ENCODE peak calls at places on chromosomes 1 and 21, in four cellular contexts. One of them, this sample, is unnamed.

GRCh38 chr1:94325379-94326302 is 88.3 kb upstream of the ARHGAP29 start:
- DNase-seq in bronchial epithelial cell: peak
- DNase-seq in fibroblast of pulmonary artery: peak
- DNase-seq in lower lobe of right lung: no peak
- DNase-seq in this sample: peak

GRCh38 chr1:215521279-215521678 is 45.8 kb upstream of the KCTD3 start:
- DNase-seq in fibroblast of pulmonary artery: no peak
- DNase-seq in lower lobe of right lung: no peak
- DNase-seq in bronchial epithelial cell: no peak
- DNase-seq in this sample: no peak

GRCh38 chr21:46411691-46412090 is 47.0 kb upstream of the DIP2A start:
- DNase-seq in lower lobe of right lung: peak
- DNase-seq in fibroblast of pulmonary artery: no peak
- DNase-seq in bronchial epithelial cell: no peak
- DNase-seq in this sample: no peak

GRCh38 chr1:63454269-63454668 is 68.8 kb downstream of the ITGB3BP start:
- DNase-seq in bronchial epithelial cell: peak
- DNase-seq in lower lobe of right lung: no peak
- DNase-seq in fibroblast of pulmonary artery: peak
- DNase-seq in this sample: peak

GRCh38 chr1:84152649-84153056 is 8.6 kb downstream of the PRKACB start:
- DNase-seq in fibroblast of pulmonary artery: no peak
- DNase-seq in bronchial epithelial cell: no peak
- DNase-seq in lower lobe of right lung: no peak
- DNase-seq in this sample: no peak

GRCh38 chr1:40535732-40536131 is 4.3 kb downstream of the ZNF684 start:
- DNase-seq in lower lobe of right lung: no peak
- DNase-seq in bronchial epithelial cell: no peak
- DNase-seq in fibroblast of pulmonary artery: no peak
- DNase-seq in this sample: no peak

GRCh38 chr1:230321741-230322420 is 104.3 kb downstream of the PGBD5 start:
- DNase-seq in lower lobe of right lung: no peak
- DNase-seq in bronchial epithelial cell: no peak
- DNase-seq in fibroblast of pulmonary artery: no peak
- DNase-seq in this sample: no peak

GRCh38 chr1:71462247-71462646 is 381.4 kb upstream of the ZRANB2 start:
- DNase-seq in fibroblast of pulmonary artery: no peak
- DNase-seq in bronchial epithelial cell: no peak
- DNase-seq in lower lobe of right lung: no peak
- DNase-seq in this sample: no peak

GRCh38 chr1:35369922-35370671 is 101.6 kb downstream of the ZMYM4 start:
- DNase-seq in lower lobe of right lung: no peak
- DNase-seq in bronchial epithelial cell: no peak
- DNase-seq in fibroblast of pulmonary artery: peak
- DNase-seq in this sample: no peak

GRCh38 chr1:37478451-37478871 is 4.1 kb downstream of the ZC3H12A start:
- DNase-seq in bronchial epithelial cell: peak
- DNase-seq in lower lobe of right lung: no peak
- DNase-seq in fibroblast of pulmonary artery: no peak
- DNase-seq in this sample: peak

GRCh38 chr1:198179556-198179981 is 22.8 kb downstream of the NEK7 start:
- DNase-seq in fibroblast of pulmonary artery: no peak
- DNase-seq in lower lobe of right lung: no peak
- DNase-seq in bronchial epithelial cell: no peak
- DNase-seq in this sample: no peak

GRCh38 chr1:27544818-27545612 is 55.0 kb upstream of the WASF2 start:
- DNase-seq in lower lobe of right lung: no peak
- DNase-seq in bronchial epithelial cell: no peak
- DNase-seq in fibroblast of pulmonary artery: peak
- DNase-seq in this sample: no peak

GRCh38 chr1:160813215-160813614 is 17.2 kb downstream of the LY9 start:
- DNase-seq in fibroblast of pulmonary artery: no peak
- DNase-seq in bronchial epithelial cell: peak
- DNase-seq in lower lobe of right lung: no peak
- DNase-seq in this sample: peak

GRCh38 chr1:165900576-165901380 is 73.4 kb downstream of the UCK2 start:
- DNase-seq in bronchial epithelial cell: peak
- DNase-seq in lower lobe of right lung: no peak
- DNase-seq in fibroblast of pulmonary artery: peak
- DNase-seq in this sample: peak

GRCh38 chr1:15320267-15320666 is 73.2 kb downstream of the FHAD1 start:
- DNase-seq in lower lobe of right lung: no peak
- DNase-seq in bronchial epithelial cell: no peak
- DNase-seq in fibroblast of pulmonary artery: no peak
- DNase-seq in this sample: no peak

GRCh38 chr21:44901391-44902074 is 19.2 kb downstream of the ITGB2 start:
- DNase-seq in lower lobe of right lung: peak
- DNase-seq in fibroblast of pulmonary artery: no peak
- DNase-seq in bronchial epithelial cell: no peak
- DNase-seq in this sample: no peak

GRCh38 chr1:54768093-54768492 is 3.8 kb upstream of the PARS2 start:
- DNase-seq in lower lobe of right lung: no peak
- DNase-seq in bronchial epithelial cell: peak
- DNase-seq in fibroblast of pulmonary artery: peak
- DNase-seq in this sample: peak

GRCh38 chr1:231666957-231667601 is 40.5 kb downstream of the DISC1 start:
- DNase-seq in bronchial epithelial cell: no peak
- DNase-seq in fibroblast of pulmonary artery: no peak
- DNase-seq in lower lobe of right lung: no peak
- DNase-seq in this sample: no peak

GRCh38 chr1:229273507-229274232 is 2.8 kb downstream of the RAB4A start:
- DNase-seq in lower lobe of right lung: no peak
- DNase-seq in bronchial epithelial cell: no peak
- DNase-seq in fibroblast of pulmonary artery: no peak
- DNase-seq in this sample: no peak

GRCh38 chr1:223844521-223844961 is 1.2 kb downstream of the TP53BP2 start:
- DNase-seq in fibroblast of pulmonary artery: peak
- DNase-seq in bronchial epithelial cell: peak
- DNase-seq in lower lobe of right lung: no peak
- DNase-seq in this sample: peak

GRCh38 chr1:53589043-53589887 is 130.1 kb downstream of the DMRTB1 start:
- DNase-seq in fibroblast of pulmonary artery: no peak
- DNase-seq in lower lobe of right lung: no peak
- DNase-seq in bronchial epithelial cell: no peak
- DNase-seq in this sample: no peak

GRCh38 chr1:9793291-9793690 is 30.5 kb downstream of the CLSTN1 start:
- DNase-seq in fibroblast of pulmonary artery: no peak
- DNase-seq in lower lobe of right lung: no peak
- DNase-seq in bronchial epithelial cell: no peak
- DNase-seq in this sample: no peak

GRCh38 chr1:209882942-209883340 is 55.1 kb upstream of the SYT14 start:
- DNase-seq in lower lobe of right lung: no peak
- DNase-seq in bronchial epithelial cell: no peak
- DNase-seq in fibroblast of pulmonary artery: no peak
- DNase-seq in this sample: no peak

GRCh38 chr1:167305059-167305704 is 84.5 kb downstream of the POU2F1 start:
- DNase-seq in fibroblast of pulmonary artery: no peak
- DNase-seq in bronchial epithelial cell: no peak
- DNase-seq in lower lobe of right lung: no peak
- DNase-seq in this sample: no peak

DNA sequence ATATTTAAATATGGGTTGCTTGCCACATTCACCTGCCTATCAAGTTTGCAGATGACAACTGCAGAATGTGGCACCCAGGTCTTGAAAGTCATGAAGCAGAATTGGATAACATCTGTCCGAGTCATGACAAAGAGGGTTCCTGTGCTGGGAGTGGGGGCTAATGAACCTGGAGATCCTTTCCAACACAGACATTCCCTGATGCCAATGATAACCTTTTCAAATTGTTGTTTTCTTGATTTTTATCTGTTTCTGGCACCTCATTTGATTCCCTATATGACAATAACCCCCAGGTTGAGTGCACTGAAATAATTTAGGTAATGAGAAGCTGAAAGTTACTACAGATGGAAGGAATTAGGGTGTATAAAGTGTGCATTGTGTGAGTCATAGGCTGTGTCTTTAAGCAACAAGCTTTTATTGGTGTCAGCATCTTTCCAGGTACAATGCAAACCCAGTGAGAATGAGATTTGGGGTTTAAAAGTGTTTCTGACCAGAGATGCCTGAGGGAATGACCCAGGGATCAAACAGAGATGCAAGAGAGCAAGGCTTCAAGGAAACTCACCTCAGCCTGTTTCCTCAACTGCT is 32.0 kb upstream of the IL10 start:
- DNase-seq in bronchial epithelial cell: peak
- DNase-seq in lower lobe of right lung: no peak
- DNase-seq in fibroblast of pulmonary artery: no peak
- DNase-seq in this sample: peak
- H3K4me3 ChIP-seq in bronchial epithelial cell: no peak
- H3K4me3 ChIP-seq in lower lobe of right lung: no peak
- H3K4me3 ChIP-seq in fibroblast of pulmonary artery: no peak
- H3K4me3 ChIP-seq in this sample: no peak

GRCh38 chr1:147837129-147837776 is 65.3 kb upstream of the GJA8 start:
- DNase-seq in lower lobe of right lung: no peak
- DNase-seq in bronchial epithelial cell: no peak
- DNase-seq in fibroblast of pulmonary artery: no peak
- DNase-seq in this sample: no peak

GRCh38 chr1:147837845-147838363 is 64.7 kb upstream of the GJA8 start:
- DNase-seq in bronchial epithelial cell: no peak
- DNase-seq in lower lobe of right lung: no peak
- DNase-seq in fibroblast of pulmonary artery: no peak
- DNase-seq in this sample: no peak

GRCh38 chr1:147843486-147843885 is 59.1 kb upstream of the GJA8 start:
- DNase-seq in bronchial epithelial cell: no peak
- DNase-seq in lower lobe of right lung: no peak
- DNase-seq in fibroblast of pulmonary artery: no peak
- DNase-seq in this sample: no peak

GRCh38 chr1:147842578-147842977 is 60.0 kb upstream of the GJA8 start:
- DNase-seq in lower lobe of right lung: no peak
- DNase-seq in bronchial epithelial cell: no peak
- DNase-seq in fibroblast of pulmonary artery: no peak
- DNase-seq in this sample: no peak

GRCh38 chr1:147840909-147841308 is 61.7 kb upstream of the GJA8 start:
- DNase-seq in bronchial epithelial cell: no peak
- DNase-seq in fibroblast of pulmonary artery: no peak
- DNase-seq in lower lobe of right lung: no peak
- DNase-seq in this sample: no peak
- TF ChIP-seq CTCF in bronchial epithelial cell: no peak
- TF ChIP-seq CTCF in fibroblast of pulmonary artery: peak
- TF ChIP-seq CTCF in lower lobe of right lung: peak
- TF ChIP-seq CTCF in this sample: no peak

GRCh38 chr1:65263286-65263685 is 46.1 kb upstream of the DNAJC6 start:
- DNase-seq in bronchial epithelial cell: no peak
- DNase-seq in fibroblast of pulmonary artery: no peak
- DNase-seq in lower lobe of right lung: no peak
- DNase-seq in this sample: no peak

GRCh38 chr1:65266501-65266900 is 42.8 kb upstream of the DNAJC6 start:
- DNase-seq in bronchial epithelial cell: no peak
- DNase-seq in fibroblast of pulmonary artery: no peak
- DNase-seq in lower lobe of right lung: no peak
- DNase-seq in this sample: no peak

GRCh38 chr1:65267291-65268087 is 41.9 kb upstream of the DNAJC6 start:
- DNase-seq in bronchial epithelial cell: no peak
- DNase-seq in lower lobe of right lung: no peak
- DNase-seq in fibroblast of pulmonary artery: no peak
- DNase-seq in this sample: no peak

GRCh38 chr1:65264197-65264929 is 45.0 kb upstream of the DNAJC6 start:
- DNase-seq in lower lobe of right lung: no peak
- DNase-seq in fibroblast of pulmonary artery: peak
- DNase-seq in bronchial epithelial cell: peak
- DNase-seq in this sample: peak

DNA sequence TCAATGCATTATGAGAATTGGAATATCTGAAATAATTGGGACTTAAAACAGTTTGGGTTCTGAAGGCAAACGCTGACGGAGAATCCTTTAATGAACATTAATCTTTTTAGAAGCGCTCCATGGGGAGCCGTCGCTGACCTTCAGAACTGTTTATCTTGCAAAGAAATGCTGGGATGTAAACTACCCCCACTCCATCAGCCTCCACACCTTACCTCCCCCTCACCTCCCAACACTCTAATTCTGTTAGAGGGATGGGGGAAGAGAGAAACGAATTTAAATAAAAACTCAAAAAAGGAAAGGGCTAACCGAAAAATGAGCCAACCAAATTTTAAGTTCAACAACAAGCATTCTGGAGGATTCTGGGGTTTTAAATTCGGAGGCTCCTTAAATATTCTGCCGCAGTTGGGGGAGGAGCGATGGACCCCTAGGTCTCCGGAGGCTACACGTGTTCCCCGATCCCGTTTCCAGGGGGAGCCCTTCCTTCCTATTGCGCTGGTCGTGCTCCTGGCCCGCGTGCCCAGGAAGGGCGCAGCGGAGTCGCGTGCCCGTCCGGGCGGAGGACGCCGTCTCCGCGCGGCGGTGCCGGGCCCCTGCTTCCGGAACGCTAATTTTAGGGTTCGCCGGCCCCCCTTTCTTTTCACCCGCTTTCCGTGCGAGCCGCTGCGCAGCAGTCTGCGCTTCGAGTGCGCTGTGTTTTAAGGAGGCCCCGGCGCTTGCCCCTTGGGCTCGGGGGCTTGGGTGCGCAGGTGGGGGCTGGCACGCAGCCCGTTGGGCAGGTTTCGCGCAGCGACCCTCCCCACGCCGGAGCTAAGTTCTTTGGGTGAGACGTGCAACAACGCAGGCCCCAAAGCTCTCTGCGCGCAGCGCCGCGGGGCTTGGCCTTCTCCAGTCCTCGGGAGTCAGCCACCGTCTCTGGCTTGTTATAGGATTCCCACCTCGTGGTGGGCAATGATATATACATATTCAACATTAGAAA is 43.8 kb upstream of the DNAJC6 start:
- DNase-seq in lower lobe of right lung: no peak
- DNase-seq in fibroblast of pulmonary artery: peak
- DNase-seq in bronchial epithelial cell: peak
- DNase-seq in this sample: peak
- H3K4me3 ChIP-seq in lower lobe of right lung: peak
- H3K4me3 ChIP-seq in fibroblast of pulmonary artery: peak
- H3K4me3 ChIP-seq in bronchial epithelial cell: peak
- H3K4me3 ChIP-seq in this sample: peak

GRCh38 chr1:16903458-16903796 is 7.6 kb downstream of the RNU1-2 start:
- DNase-seq in fibroblast of pulmonary artery: no peak
- DNase-seq in bronchial epithelial cell: no peak
- DNase-seq in lower lobe of right lung: no peak
- DNase-seq in this sample: no peak
- TF ChIP-seq CTCF in fibroblast of pulmonary artery: no peak
- TF ChIP-seq CTCF in bronchial epithelial cell: no peak
- TF ChIP-seq CTCF in lower lobe of right lung: no peak
- TF ChIP-seq CTCF in this sample: no peak

DNA sequence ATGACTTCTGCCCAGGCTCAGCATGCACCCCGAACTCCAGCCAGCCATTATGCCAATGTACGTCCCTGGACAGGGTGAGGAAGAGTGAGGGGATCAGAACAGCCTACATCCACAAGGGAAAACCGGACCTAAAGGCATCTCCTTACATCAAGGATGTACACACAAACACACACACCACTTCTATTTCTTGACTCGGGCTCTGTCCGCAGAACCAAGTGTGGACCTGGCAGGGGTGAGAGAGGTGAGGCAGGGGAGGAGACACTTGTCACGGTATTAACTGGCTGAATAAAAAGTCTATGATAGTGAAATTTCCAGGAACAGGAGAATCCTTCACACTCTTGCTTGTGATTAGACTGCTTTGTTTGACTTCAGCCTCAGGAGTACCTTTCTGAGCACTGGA is 2.3 kb downstream of the LMOD1 start:
- DNase-seq in fibroblast of pulmonary artery: no peak
- DNase-seq in lower lobe of right lung: no peak
- DNase-seq in bronchial epithelial cell: no peak
- DNase-seq in this sample: no peak
- H3K4me3 ChIP-seq in fibroblast of pulmonary artery: no peak
- H3K4me3 ChIP-seq in lower lobe of right lung: peak
- H3K4me3 ChIP-seq in bronchial epithelial cell: no peak
- H3K4me3 ChIP-seq in this sample: no peak